ENCODE peak calls at places on chromosomes 7 and 10, in seven cellular contexts. One of them, this sample, is unnamed.

GRCh38 chr10:127127822-127128221 is 68.6 kb downstream of the INSYN2A start:
- DNase-seq in HFFc6: no peak
- DNase-seq in endothelial cell: no peak
- DNase-seq in HFF-Myc: no peak
- DNase-seq in GM13977: no peak
- DNase-seq in colonic mucosa: no peak
- DNase-seq in heart left ventricle: no peak
- DNase-seq in this sample: no peak

GRCh38 chr7:130256716-130257115 is 9.9 kb upstream of the CPA2 start:
- DNase-seq in HFF-Myc: no peak
- DNase-seq in colonic mucosa: no peak
- DNase-seq in HFFc6: no peak
- DNase-seq in heart left ventricle: no peak
- DNase-seq in GM13977: no peak
- DNase-seq in endothelial cell: no peak
- DNase-seq in this sample: no peak

GRCh38 chr7:100885440-100886141 is 3.9 kb downstream of the UFSP1 start:
- DNase-seq in HFFc6: no peak
- DNase-seq in HFF-Myc: no peak
- DNase-seq in heart left ventricle: no peak
- DNase-seq in endothelial cell: no peak
- DNase-seq in GM13977: no peak
- DNase-seq in colonic mucosa: no peak
- DNase-seq in this sample: no peak

GRCh38 chr10:96511044-96511945 is 2.4 kb downstream of the TLL2 start:
- DNase-seq in heart left ventricle: no peak
- DNase-seq in GM13977: peak; percentile 63
- DNase-seq in colonic mucosa: peak; percentile 67
- DNase-seq in endothelial cell: peak; percentile 64
- DNase-seq in HFF-Myc: no peak
- DNase-seq in HFFc6: peak; percentile 13
- DNase-seq in this sample: peak; percentile 65

GRCh38 chr10:119256030-119256429 is 48.7 kb downstream of the GRK5 start:
- DNase-seq in endothelial cell: no peak
- DNase-seq in HFF-Myc: no peak
- DNase-seq in heart left ventricle: no peak
- DNase-seq in colonic mucosa: no peak
- DNase-seq in GM13977: no peak
- DNase-seq in HFFc6: no peak
- DNase-seq in this sample: no peak

GRCh38 chr7:133364959-133365680 is 112.2 kb downstream of the EXOC4 start:
- DNase-seq in HFFc6: peak; percentile 1
- DNase-seq in endothelial cell: no peak
- DNase-seq in GM13977: no peak
- DNase-seq in colonic mucosa: no peak
- DNase-seq in heart left ventricle: no peak
- DNase-seq in HFF-Myc: no peak
- DNase-seq in this sample: no peak

GRCh38 chr7:42964849-42965805 is 33.0 kb downstream of the MRPL32 start:
- DNase-seq in colonic mucosa: no peak
- DNase-seq in heart left ventricle: no peak
- DNase-seq in GM13977: no peak
- DNase-seq in endothelial cell: no peak
- DNase-seq in HFF-Myc: no peak
- DNase-seq in HFFc6: no peak
- DNase-seq in this sample: peak; percentile 18

GRCh38 chr7:8176370-8177081 is 85.4 kb downstream of the ICA1 start:
- DNase-seq in endothelial cell: no peak
- DNase-seq in colonic mucosa: no peak
- DNase-seq in HFF-Myc: no peak
- DNase-seq in heart left ventricle: no peak
- DNase-seq in HFFc6: no peak
- DNase-seq in GM13977: peak; percentile 38
- DNase-seq in this sample: peak; percentile 47

GRCh38 chr10:109902992-109903947 is 20.0 kb downstream of the XPNPEP1 start:
- DNase-seq in heart left ventricle: no peak
- DNase-seq in GM13977: no peak
- DNase-seq in endothelial cell: no peak
- DNase-seq in HFF-Myc: no peak
- DNase-seq in colonic mucosa: no peak
- DNase-seq in HFFc6: peak; percentile 31
- DNase-seq in this sample: no peak

GRCh38 chr10:97210576-97210975 is 24.8 kb upstream of the SLIT1 start:
- DNase-seq in HFFc6: peak; percentile 42
- DNase-seq in GM13977: peak; percentile 75
- DNase-seq in endothelial cell: peak; percentile 84
- DNase-seq in HFF-Myc: peak; percentile 43
- DNase-seq in colonic mucosa: peak; percentile 70
- DNase-seq in heart left ventricle: no peak
- DNase-seq in this sample: peak; percentile 71

GRCh38 chr7:157668221-157668883 is 331.5 kb downstream of the DNAJB6 start:
- DNase-seq in HFFc6: no peak
- DNase-seq in HFF-Myc: no peak
- DNase-seq in endothelial cell: no peak
- DNase-seq in colonic mucosa: no peak
- DNase-seq in heart left ventricle: no peak
- DNase-seq in GM13977: no peak
- DNase-seq in this sample: no peak

GRCh38 chr7:44432381-44432977 is 58.0 kb downstream of the NUDCD3 start:
- DNase-seq in HFFc6: no peak
- DNase-seq in GM13977: no peak
- DNase-seq in heart left ventricle: no peak
- DNase-seq in colonic mucosa: no peak
- DNase-seq in endothelial cell: no peak
- DNase-seq in HFF-Myc: no peak
- DNase-seq in this sample: no peak

GRCh38 chr10:132518572-132519381 is 18.8 kb upstream of the INPP5A start:
- DNase-seq in endothelial cell: peak; percentile 36
- DNase-seq in HFFc6: no peak
- DNase-seq in heart left ventricle: peak; percentile 89
- DNase-seq in HFF-Myc: no peak
- DNase-seq in GM13977: peak; percentile 54
- DNase-seq in colonic mucosa: peak; percentile 93
- DNase-seq in this sample: no peak

GRCh38 chr10:73950569-73950968 is 39.6 kb downstream of the PLAU start:
- DNase-seq in colonic mucosa: no peak
- DNase-seq in HFFc6: no peak
- DNase-seq in GM13977: no peak
- DNase-seq in heart left ventricle: peak; percentile 16
- DNase-seq in endothelial cell: no peak
- DNase-seq in HFF-Myc: no peak
- DNase-seq in this sample: no peak

GRCh38 chr10:71985542-71986250 is 21.5 kb downstream of the CHST3 start:
- DNase-seq in HFFc6: peak; percentile 48
- DNase-seq in endothelial cell: no peak
- DNase-seq in GM13977: peak; percentile 66
- DNase-seq in heart left ventricle: no peak
- DNase-seq in HFF-Myc: no peak
- DNase-seq in colonic mucosa: no peak
- DNase-seq in this sample: peak; percentile 59

GRCh38 chr7:100584677-100585510 is 1.0 kb downstream of the LRCH4 start:
- DNase-seq in HFF-Myc: no peak
- DNase-seq in endothelial cell: peak; percentile 65
- DNase-seq in GM13977: no peak
- DNase-seq in colonic mucosa: peak; percentile 81
- DNase-seq in heart left ventricle: no peak
- DNase-seq in HFFc6: peak; percentile 74
- DNase-seq in this sample: no peak

GRCh38 chr7:144885453-144885852 is 49.6 kb upstream of the TPK1 start:
- DNase-seq in endothelial cell: no peak
- DNase-seq in HFF-Myc: no peak
- DNase-seq in heart left ventricle: no peak
- DNase-seq in GM13977: no peak
- DNase-seq in HFFc6: no peak
- DNase-seq in colonic mucosa: no peak
- DNase-seq in this sample: no peak

GRCh38 chr10:30803901-30804322 is 174.4 kb upstream of the LYZL2 start:
- DNase-seq in HFF-Myc: peak; percentile 86
- DNase-seq in GM13977: no peak
- DNase-seq in HFFc6: peak; percentile 55
- DNase-seq in endothelial cell: no peak
- DNase-seq in colonic mucosa: no peak
- DNase-seq in heart left ventricle: no peak
- DNase-seq in this sample: no peak

GRCh38 chr7:127587663-127588018 is 570 bp upstream of the ARF5 start:
- DNase-seq in endothelial cell: no peak
- DNase-seq in HFF-Myc: no peak
- DNase-seq in HFFc6: no peak
- DNase-seq in GM13977: no peak
- DNase-seq in colonic mucosa: no peak
- DNase-seq in heart left ventricle: no peak
- DNase-seq in this sample: no peak

GRCh38 chr10:43461950-43462349 is 25.0 kb downstream of the ZNF487 start:
- DNase-seq in HFFc6: peak; percentile 74
- DNase-seq in HFF-Myc: peak; percentile 81
- DNase-seq in heart left ventricle: no peak
- DNase-seq in endothelial cell: peak; percentile 41
- DNase-seq in colonic mucosa: peak; percentile 57
- DNase-seq in GM13977: peak; percentile 72
- DNase-seq in this sample: peak; percentile 78

GRCh38 chr7:101936612-101937231 is 119.3 kb downstream of the CUX1 start:
- DNase-seq in heart left ventricle: no peak
- DNase-seq in HFFc6: no peak
- DNase-seq in endothelial cell: no peak
- DNase-seq in HFF-Myc: no peak
- DNase-seq in colonic mucosa: peak; percentile 77
- DNase-seq in GM13977: no peak
- DNase-seq in this sample: no peak

DNA sequence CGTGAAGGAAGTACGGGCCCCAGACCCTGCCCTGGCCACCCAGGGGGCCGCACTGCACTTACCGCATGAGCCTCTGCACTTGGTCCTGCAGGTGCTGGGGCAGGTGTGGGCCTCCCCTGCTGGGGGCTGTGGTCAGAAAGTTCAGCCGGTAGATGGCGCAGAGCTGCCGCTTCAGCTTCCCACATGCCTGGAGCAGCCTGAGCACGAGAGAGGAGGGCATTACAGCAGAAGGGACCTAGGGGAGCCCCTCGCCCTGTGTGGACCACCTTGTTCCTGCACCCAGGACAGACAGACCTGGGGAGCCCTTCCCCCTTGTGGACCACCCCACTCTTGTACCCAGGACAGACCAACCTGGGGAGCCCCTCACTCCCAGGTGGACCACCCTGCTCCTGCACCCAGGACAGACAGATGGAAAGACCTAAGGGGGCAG is 8.7 kb upstream of the PYROXD2 start:
- DNase-seq in endothelial cell: peak; percentile 57
- DNase-seq in HFF-Myc: no peak
- DNase-seq in HFFc6: no peak
- DNase-seq in colonic mucosa: no peak
- DNase-seq in GM13977: no peak
- DNase-seq in heart left ventricle: no peak
- DNase-seq in this sample: no peak
- TF ChIP-seq CTCF in endothelial cell: no peak
- TF ChIP-seq CTCF in HFF-Myc: peak; percentile 8
- TF ChIP-seq CTCF in HFFc6: no peak
- TF ChIP-seq CTCF in colonic mucosa: no peak
- TF ChIP-seq CTCF in GM13977: no peak
- TF ChIP-seq CTCF in heart left ventricle: peak; percentile 23
- TF ChIP-seq CTCF in this sample: no peak

GRCh38 chr10:124255556-124255955 is 162.2 kb upstream of the CHST15 start:
- DNase-seq in endothelial cell: no peak
- DNase-seq in colonic mucosa: no peak
- DNase-seq in GM13977: no peak
- DNase-seq in HFFc6: no peak
- DNase-seq in heart left ventricle: no peak
- DNase-seq in HFF-Myc: no peak
- DNase-seq in this sample: no peak

GRCh38 chr10:124262249-124262865 is 156.4 kb downstream of the OAT start:
- DNase-seq in HFF-Myc: no peak
- DNase-seq in colonic mucosa: no peak
- DNase-seq in heart left ventricle: no peak
- DNase-seq in endothelial cell: no peak
- DNase-seq in HFFc6: no peak
- DNase-seq in GM13977: no peak
- DNase-seq in this sample: no peak

GRCh38 chr10:124262971-124263370 is 155.8 kb downstream of the OAT start:
- DNase-seq in heart left ventricle: no peak
- DNase-seq in endothelial cell: no peak
- DNase-seq in GM13977: no peak
- DNase-seq in HFFc6: no peak
- DNase-seq in colonic mucosa: no peak
- DNase-seq in HFF-Myc: no peak
- DNase-seq in this sample: no peak

GRCh38 chr10:124256151-124256550 is 162.6 kb downstream of the OAT start:
- DNase-seq in heart left ventricle: no peak
- DNase-seq in GM13977: no peak
- DNase-seq in endothelial cell: no peak
- DNase-seq in HFFc6: no peak
- DNase-seq in colonic mucosa: no peak
- DNase-seq in HFF-Myc: no peak
- DNase-seq in this sample: no peak

DNA sequence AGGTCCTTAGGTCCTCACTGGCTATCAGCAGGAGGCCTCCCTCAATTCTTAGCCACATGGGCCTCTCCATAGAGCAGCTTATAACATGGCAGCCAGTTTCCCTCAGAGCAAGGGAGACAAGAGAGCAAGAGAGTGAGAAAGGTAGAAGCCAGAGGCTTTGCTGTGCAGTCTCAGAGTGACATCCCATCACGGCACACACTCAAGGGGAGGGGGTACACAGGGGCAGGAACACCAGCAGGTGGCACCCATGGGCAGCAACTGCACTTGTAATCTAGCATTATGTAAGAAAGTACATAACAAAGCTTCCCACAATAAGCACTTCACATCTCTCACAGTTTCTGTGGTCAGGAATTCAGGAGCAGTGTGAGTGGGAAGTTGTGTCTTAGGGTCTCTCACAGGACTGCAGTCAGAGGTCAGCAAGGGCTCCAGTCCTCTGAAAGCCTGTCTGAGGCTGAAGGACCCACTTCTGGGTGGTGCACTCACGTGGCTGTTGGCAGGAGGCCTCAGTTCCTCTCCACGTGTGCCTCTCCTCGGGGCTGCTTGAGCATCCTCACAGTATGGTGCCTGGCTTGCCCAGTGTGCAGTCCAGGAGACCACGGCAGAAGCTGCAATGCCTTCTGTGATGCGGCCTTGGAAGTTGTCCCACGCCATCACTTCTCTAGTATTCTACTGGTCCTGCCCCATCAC is 159.4 kb downstream of the OAT start:
- DNase-seq in HFFc6: no peak
- DNase-seq in endothelial cell: no peak
- DNase-seq in HFF-Myc: no peak
- DNase-seq in colonic mucosa: no peak
- DNase-seq in GM13977: no peak
- DNase-seq in heart left ventricle: no peak
- DNase-seq in this sample: no peak
- TF ChIP-seq CTCF in HFFc6: peak; percentile 42
- TF ChIP-seq CTCF in endothelial cell: no peak
- TF ChIP-seq CTCF in HFF-Myc: peak; percentile 46
- TF ChIP-seq CTCF in colonic mucosa: no peak
- TF ChIP-seq CTCF in GM13977: peak; percentile 17
- TF ChIP-seq CTCF in heart left ventricle: no peak
- TF ChIP-seq CTCF in this sample: no peak

GRCh38 chr7:134552105-134552504 is 3.2 kb downstream of the AKR1B15 start:
- DNase-seq in endothelial cell: peak; percentile 31
- DNase-seq in HFF-Myc: no peak
- DNase-seq in colonic mucosa: peak; percentile 44
- DNase-seq in heart left ventricle: no peak
- DNase-seq in HFFc6: no peak
- DNase-seq in GM13977: no peak
- DNase-seq in this sample: no peak
- TF ChIP-seq CTCF in endothelial cell: no peak
- TF ChIP-seq CTCF in HFF-Myc: no peak
- TF ChIP-seq CTCF in colonic mucosa: no peak
- TF ChIP-seq CTCF in heart left ventricle: no peak
- TF ChIP-seq CTCF in HFFc6: peak; percentile 41
- TF ChIP-seq CTCF in GM13977: no peak
- TF ChIP-seq CTCF in this sample: no peak

GRCh38 chr7:111392294-111392693 is 170.0 kb downstream of the IMMP2L start:
- DNase-seq in GM13977: no peak
- DNase-seq in endothelial cell: no peak
- DNase-seq in heart left ventricle: no peak
- DNase-seq in HFFc6: no peak
- DNase-seq in colonic mucosa: no peak
- DNase-seq in HFF-Myc: no peak
- DNase-seq in this sample: no peak
- TF ChIP-seq CTCF in GM13977: no peak
- TF ChIP-seq CTCF in endothelial cell: no peak
- TF ChIP-seq CTCF in heart left ventricle: no peak
- TF ChIP-seq CTCF in HFFc6: no peak
- TF ChIP-seq CTCF in colonic mucosa: no peak
- TF ChIP-seq CTCF in HFF-Myc: no peak
- TF ChIP-seq CTCF in this sample: no peak

This sample was measured in GM20000.